ENCODE peak calls at places on chromosomes 4 and X, in eight cellular contexts. D, G, C, W, R, Q, M and F are unnamed samples.

GRCh38 chr4:188246488-188246887 is 107.2 kb downstream of the TRIML1 start:
- DNase-seq in D (no peak), G (no peak), C (peak; percentile 69), W (no peak), R (no peak), Q (peak; percentile 36), M (no peak), F (no peak)

GRCh38 chr4:33961751-33962150 is 2282.6 kb downstream of the ARAP2 start:
- DNase-seq in D (no peak), G (no peak), C (no peak), W (no peak), R (peak; percentile 19), Q (peak; percentile 3), M (no peak), F (peak; percentile 20)

GRCh38 chr4:4406455-4407298 is 19.8 kb downstream of the NSG1 start:
- DNase-seq in D (no peak), G (no peak), C (no peak), W (no peak), R (no peak), Q (no peak), M (no peak), F (no peak)

GRCh38 chr4:6999172-7000086 is 43.7 kb upstream of the TADA2B start:
- DNase-seq in D (no peak), G (no peak), C (no peak), W (peak; percentile 40), R (no peak), Q (peak; percentile 6), M (no peak), F (no peak)

GRCh38 chr4:101198741-101199339 is 148.5 kb downstream of the PPP3CA start:
- DNase-seq in D (no peak), G (no peak), C (peak; percentile 11), W (no peak), R (no peak), Q (no peak), M (no peak), F (no peak)

GRCh38 chr4:139913995-139914394 is 240.0 kb downstream of the MAML3 start:
- DNase-seq in D (no peak), G (no peak), C (no peak), W (no peak), R (peak; percentile 85), Q (peak; percentile 72), M (no peak), F (peak; percentile 61)

GRCh38 chrX:46628406-46629371 is 55.1 kb downstream of the CHST7 start:
- DNase-seq in D (peak; percentile 53), G (peak; percentile 50), C (no peak), W (no peak), R (peak; percentile 63), Q (peak; percentile 67), M (no peak), F (peak; percentile 34)

GRCh38 chr4:16118090-16118489 is 34.3 kb upstream of the PROM1 start:
- DNase-seq in D (no peak), G (no peak), C (no peak), W (no peak), R (no peak), Q (no peak), M (no peak), F (no peak)

GRCh38 chr4:8607603-8608481 is 15.3 kb downstream of the CPZ start:
- DNase-seq in D (peak; percentile 50), G (no peak), C (peak; percentile 88), W (no peak), R (no peak), Q (no peak), M (no peak), F (no peak)

GRCh38 chr4:63296773-63297172 is 1112.5 kb downstream of the TECRL start:
- DNase-seq in D (no peak), G (no peak), C (peak; percentile 30), W (no peak), R (no peak), Q (no peak), M (no peak), F (no peak)

GRCh38 chr4:146032234-146032860 is 93.7 kb upstream of the ZNF827 start:
- DNase-seq in D (no peak), G (no peak), C (peak; percentile 19), W (no peak), R (no peak), Q (no peak), M (no peak), F (no peak)

GRCh38 chr4:158016511-158016910 is 156.3 kb downstream of the GASK1B start:
- DNase-seq in D (no peak), G (no peak), C (no peak), W (no peak), R (peak; percentile 58), Q (peak; percentile 87), M (no peak), F (no peak)

GRCh38 chr4:21469438-21470032 is 479.0 kb downstream of the KCNIP4 start:
- DNase-seq in D (no peak), G (no peak), C (peak; percentile 51), W (no peak), R (peak; percentile 6), Q (peak; percentile 43), M (no peak), F (no peak)

GRCh38 chrX:114798902-114799301 is 215.0 kb downstream of the HTR2C start:
- DNase-seq in D (no peak), G (no peak), C (no peak), W (no peak), R (peak; percentile 34), Q (peak; percentile 5), M (no peak), F (peak; percentile 18)

GRCh38 chrX:48697182-48697727 is 721 bp downstream of the SUV39H1 start:
- DNase-seq in D (no peak), G (no peak), C (peak; percentile 24), W (no peak), R (no peak), Q (peak; percentile 3), M (no peak), F (no peak)

GRCh38 chr4:2753444-2753843 is 2.7 kb downstream of the TNIP2 start:
- DNase-seq in D (peak; percentile 58), G (no peak), C (no peak), W (no peak), R (no peak), Q (no peak), M (no peak), F (no peak)

GRCh38 chr4:104394409-104394813 is 100.3 kb downstream of the CXXC4 start:
- DNase-seq in D (peak; percentile 45), G (no peak), C (peak; percentile 26), W (no peak), R (no peak), Q (no peak), M (no peak), F (no peak)

GRCh38 chr4:152258804-152259708 is 276.8 kb downstream of the FBXW7 start:
- DNase-seq in D (no peak), G (no peak), C (no peak), W (no peak), R (peak; percentile 75), Q (peak; percentile 87), M (peak; percentile 86), F (peak; percentile 57)

GRCh38 chr4:86556791-86557415 is 37.2 kb upstream of the PTPN13 start:
- DNase-seq in D (no peak), G (no peak), C (no peak), W (no peak), R (no peak), Q (peak; percentile 58), M (no peak), F (peak; percentile 19)

GRCh38 chr4:176387571-176387970 is 67.8 kb downstream of the SPCS3 start:
- DNase-seq in D (no peak), G (no peak), C (no peak), W (no peak), R (peak; percentile 13), Q (peak; percentile 83), M (no peak), F (no peak)

GRCh38 chr4:176593943-176594342 is 198.8 kb downstream of the VEGFC start:
- DNase-seq in D (no peak), G (no peak), C (no peak), W (no peak), R (no peak), Q (no peak), M (no peak), F (no peak)

DNA sequence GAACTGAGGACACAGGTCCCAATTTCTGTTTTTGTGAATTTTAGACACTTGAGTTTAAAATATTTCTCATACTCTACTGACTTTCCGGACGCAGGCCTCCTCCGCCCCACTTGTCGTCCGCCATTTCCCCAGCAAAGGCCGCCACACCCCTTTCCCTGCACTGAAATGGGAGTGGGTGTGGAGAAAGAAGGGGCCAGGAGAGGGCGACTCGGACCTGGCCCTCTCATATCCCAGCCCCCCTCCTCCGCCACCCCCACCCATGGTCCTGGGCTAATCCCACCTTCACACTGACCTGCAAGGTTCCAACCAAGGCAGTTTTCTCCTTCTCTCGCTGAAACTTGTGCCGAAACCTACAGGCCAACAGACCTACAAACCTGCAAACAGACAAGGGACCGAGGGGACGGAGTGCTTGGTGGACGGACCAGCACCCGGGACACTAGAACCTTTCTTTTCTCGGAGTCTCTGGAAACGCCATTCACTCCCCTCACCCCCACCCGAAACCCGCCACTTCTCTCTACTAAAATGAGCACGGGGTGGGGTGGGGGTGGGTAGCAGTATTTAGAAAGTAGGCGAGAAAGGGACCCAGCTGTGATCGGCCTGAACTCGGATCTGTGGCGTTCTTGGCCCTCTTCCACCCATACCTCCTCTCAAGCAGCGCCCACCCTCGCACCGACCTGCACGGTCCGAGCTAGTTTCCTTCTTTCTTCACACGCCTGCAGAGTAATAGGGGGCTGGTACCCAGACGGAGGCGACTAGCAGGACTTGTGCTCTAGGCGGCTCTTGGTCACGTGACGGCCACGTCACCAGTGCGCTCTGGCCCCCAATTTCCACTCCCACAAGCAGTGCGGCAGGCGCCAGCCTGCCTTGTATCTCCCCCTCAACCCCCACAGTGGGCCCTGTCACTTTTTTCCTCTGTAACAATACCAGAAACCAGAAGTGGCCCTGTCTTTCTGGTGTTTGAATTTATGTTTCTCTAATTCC is at the start of gene ARMCX6:
- DNase-seq in D (peak; percentile 88), G (peak; percentile 79), C (peak; percentile 68), W (peak; percentile 88), R (peak; percentile 72), Q (peak; percentile 73), M (peak; percentile 24), F (no peak)
- H3K4me3 ChIP-seq in D (peak within 1 kb of the TSS; percentile 75), G (peak within 1 kb of the TSS; percentile 42), C (peak within 1 kb of the TSS; percentile 70), W (peak within 1 kb of the TSS; percentile 64), R (peak within 1 kb of the TSS; percentile 81), Q (peak within 1 kb of the TSS; percentile 73), M (peak within 1 kb of the TSS; percentile 66), F (peak within 1 kb of the TSS; percentile 75)

GRCh38 chr4:80268936-80269335 is 2.5 kb downstream of the FGF5 start:
- DNase-seq in D (no peak), G (no peak), C (no peak), W (no peak), R (no peak), Q (no peak), M (no peak), F (no peak)
- H3K4me3 ChIP-seq in D (no peak overlapping the region), G (no peak overlapping the region), C (peak overlapping the region; percentile 56), W (no peak overlapping the region), R (peak overlapping the region; percentile 78), Q (peak overlapping the region; percentile 87), M (peak overlapping the region; percentile 86), F (peak overlapping the region; percentile 89)

GRCh38 chr4:128481752-128482480 is 194.3 kb upstream of the PGRMC2 start:
- DNase-seq in D (no peak), G (no peak), C (no peak), W (no peak), R (peak; percentile 11), Q (no peak), M (no peak), F (no peak)
- H3K4me3 ChIP-seq in D (no peak overlapping the region), G (no peak overlapping the region), C (no peak overlapping the region), W (no peak overlapping the region), R (no peak overlapping the region), Q (no peak overlapping the region), M (no peak overlapping the region), F (no peak overlapping the region)

DNA sequence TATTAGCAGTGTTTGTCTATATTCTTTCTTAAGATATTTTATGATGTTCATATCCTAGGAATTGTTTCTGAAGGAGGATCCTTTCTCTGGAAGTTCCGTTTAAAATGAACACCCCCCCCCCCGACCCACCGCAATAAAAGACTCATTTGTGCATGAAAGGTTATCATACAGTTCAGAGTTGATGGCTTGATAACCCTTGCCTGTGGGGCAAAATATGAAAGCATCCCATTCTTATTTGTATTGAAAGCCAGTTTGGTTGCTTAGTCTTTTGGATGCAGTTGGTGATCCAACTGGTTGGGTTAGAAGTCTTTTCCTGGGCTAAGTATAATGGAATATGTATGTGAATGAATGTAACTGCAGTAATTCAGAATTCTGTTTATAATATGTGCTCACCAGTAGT is 8.3 kb downstream of the INTS6L start:
- DNase-seq in D (no peak), G (no peak), C (no peak), W (no peak), R (no peak), Q (no peak), M (no peak), F (no peak)
- H3K4me3 ChIP-seq in D (no peak overlapping the region), G (no peak overlapping the region), C (no peak overlapping the region), W (no peak overlapping the region), R (no peak overlapping the region), Q (no peak overlapping the region), M (no peak overlapping the region), F (no peak overlapping the region)